ENCODE peak calls at places on chromosomes 3 and 15, in four cellular contexts. L, I, P and Z are unnamed samples.

GRCh38 chr15:35089556-35089955 is 4.5 kb upstream of the NANOGP8 start:
- DNase-seq in I (peak; percentile 23), L (no peak), P (no peak), Z (no peak)

GRCh38 chr15:51735211-51735610 is 2.2 kb downstream of the LYSMD2 start:
- DNase-seq in I (no peak), L (no peak), P (no peak), Z (no peak)

GRCh38 chr3:135862361-135862760 is 103.2 kb upstream of the PPP2R3A start:
- DNase-seq in P (no peak), L (no peak), I (no peak), Z (no peak)

GRCh38 chr15:40891810-40892448 is 2.3 kb upstream of the VPS18 start:
- DNase-seq in P (no peak), L (no peak), I (peak; percentile 49), Z (no peak)

GRCh38 chr3:128805771-128806170 is 73.6 kb upstream of the ACAD9 start:
- DNase-seq in I (peak; percentile 65), L (no peak), P (no peak), Z (no peak)

GRCh38 chr3:129663045-129663446 is 56.6 kb upstream of the PLXND1 start:
- DNase-seq in I (no peak), L (no peak), P (peak; percentile 42), Z (no peak)

GRCh38 chr3:69051796-69052566 is at the start of gene TMF1:
- DNase-seq in P (peak; percentile 84), L (peak; percentile 99), I (peak; percentile 99), Z (peak; percentile 99)

GRCh38 chr3:42025388-42026138 is 63.7 kb upstream of the ULK4 start:
- DNase-seq in I (peak; percentile 99), P (peak; percentile 54), L (peak; percentile 84), Z (peak; percentile 93)

GRCh38 chr3:71581451-71581980 is 2.0 kb downstream of the FOXP1 start:
- DNase-seq in I (no peak), L (peak; percentile 93), P (no peak), Z (no peak)

GRCh38 chr3:103006541-103006940 is 571.7 kb downstream of the ZPLD1 start:
- DNase-seq in I (no peak), P (no peak), L (no peak), Z (no peak)

GRCh38 chr3:190710723-190711122 is 151.8 kb downstream of the GMNC start:
- DNase-seq in P (no peak), I (no peak), L (no peak), Z (no peak)

GRCh38 chr3:124587053-124587408 is 143.2 kb upstream of the UMPS start:
- DNase-seq in I (no peak), L (no peak), P (no peak), Z (no peak)

GRCh38 chr3:12294885-12295580 is 6.2 kb downstream of the PPARG start:
- DNase-seq in L (no peak), I (peak; percentile 93), P (peak; percentile 49), Z (peak; percentile 69)

GRCh38 chr3:10775259-10775658 is 40.8 kb upstream of the SLC6A11 start:
- DNase-seq in I (no peak), P (no peak), L (peak; percentile 29), Z (no peak)

GRCh38 chr15:101175396-101175795 is 76.5 kb downstream of the CHSY1 start:
- DNase-seq in L (peak; percentile 84), I (no peak), P (no peak), Z (no peak)

GRCh38 chr3:181999314-181999713 is 287.6 kb downstream of the SOX2 start:
- DNase-seq in P (no peak), L (no peak), I (no peak), Z (no peak)

GRCh38 chr15:57859130-57859685 is 152.7 kb downstream of the POLR2M start:
- DNase-seq in L (no peak), P (no peak), I (no peak), Z (no peak)

GRCh38 chr15:89837134-89837829 is 22.6 kb upstream of the ANPEP start:
- DNase-seq in I (peak; percentile 59), L (no peak), P (no peak), Z (no peak)

GRCh38 chr15:88465633-88466219 is 1.5 kb downstream of the MRPL46 start:
- DNase-seq in I (peak; percentile 55), P (no peak), L (no peak), Z (no peak)

GRCh38 chr15:67915374-67916050 is 75.7 kb upstream of the RNU6-1 start:
- DNase-seq in P (peak; percentile 54), I (no peak), L (no peak), Z (no peak)

GRCh38 chr3:127613406-127613805 is 15.2 kb downstream of the MCM2 start:
- DNase-seq in I (no peak), P (no peak), L (no peak), Z (no peak)

GRCh38 chr15:75531041-75531450 is 48.1 kb downstream of the PTPN9 start:
- DNase-seq in L (no peak), I (peak; percentile 40), P (no peak), Z (no peak)

GRCh38 chr15:76998661-76999285 is 3.8 kb downstream of the PSTPIP1 start:
- DNase-seq in P (no peak), I (no peak), L (peak; percentile 41), Z (no peak)

GRCh38 chr3:152941825-152942224 is 106.9 kb downstream of the P2RY1 start:
- DNase-seq in I (no peak), L (no peak), P (no peak), Z (no peak)

GRCh38 chr3:177150970-177151627 is 46.2 kb downstream of the TBL1XR1 start:
- DNase-seq in I (peak; percentile 93), P (no peak), L (no peak), Z (peak; percentile 72)

GRCh38 chr3:25033407-25034029 is 394.5 kb upstream of the RARB start:
- DNase-seq in I (peak; percentile 6), P (peak; percentile 60), L (no peak), Z (no peak)

GRCh38 chr3:144031938-144032337 is 60.3 kb downstream of the DIPK2A start:
- DNase-seq in L (no peak), P (no peak), I (no peak), Z (no peak)

GRCh38 chr15:73540161-73540560 is 93.0 kb downstream of the NPTN start:
- DNase-seq in P (peak; percentile 25), L (no peak), I (no peak), Z (no peak)

GRCh38 chr3:165523801-165524200 is 313.4 kb downstream of the BCHE start:
- DNase-seq in L (no peak), I (peak; percentile 52), P (no peak), Z (peak; percentile 36)

DNA sequence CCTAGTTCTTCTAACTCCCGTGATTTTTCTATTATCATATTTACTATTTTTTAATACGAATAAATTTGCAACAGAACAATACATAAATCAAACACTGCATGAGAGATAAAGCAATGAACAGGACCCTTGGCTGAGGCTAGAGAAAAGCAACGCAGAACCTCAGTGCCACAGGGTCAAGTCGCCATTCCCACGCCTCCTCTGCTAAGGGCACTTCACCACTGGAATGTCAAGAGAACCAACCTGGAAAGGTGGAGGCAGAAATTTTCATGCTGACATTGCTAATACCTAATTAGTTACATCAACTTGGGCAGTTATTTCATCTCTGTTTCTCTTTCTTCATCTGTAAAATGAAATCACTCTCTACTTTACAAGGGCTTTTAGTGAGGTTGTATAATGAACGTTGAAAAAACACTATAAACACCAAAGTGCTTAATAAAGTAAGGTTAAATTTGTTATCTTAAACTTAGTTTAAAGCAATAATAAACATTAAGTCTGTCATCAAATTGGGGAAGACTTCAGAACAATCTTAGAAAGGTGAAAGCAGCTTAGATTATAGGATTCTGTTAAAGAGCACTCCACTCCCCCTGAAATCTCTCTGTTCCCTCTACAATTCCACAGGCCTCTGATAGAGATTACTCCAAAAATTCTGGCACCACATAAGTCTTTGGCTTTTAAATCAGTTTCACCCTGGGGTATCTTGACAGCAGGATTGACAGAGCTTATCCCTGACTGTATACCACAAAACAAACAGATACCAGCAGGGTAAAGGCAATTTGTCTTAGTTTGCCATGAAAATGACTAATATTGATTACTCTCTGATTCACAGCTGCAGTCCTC is 41.9 kb downstream of the PLCH1 start:
- DNase-seq in I (no peak), P (no peak), L (no peak), Z (no peak)
- H3K27ac ChIP-seq in I (no peak overlapping the region), P (no peak overlapping the region), L (no peak overlapping the region), Z (no peak overlapping the region)

GRCh38 chr15:45134046-45134445 is 4.3 kb downstream of the DUOX1 start:
- DNase-seq in L (no peak), P (no peak), I (no peak), Z (no peak)

GRCh38 chr15:45133561-45133920 is 3.7 kb downstream of the DUOX1 start:
- DNase-seq in P (no peak), L (no peak), I (no peak), Z (no peak)

GRCh38 chr15:45132844-45133560 is 3.2 kb downstream of the DUOX1 start:
- DNase-seq in P (no peak), L (no peak), I (no peak), Z (no peak)

GRCh38 chr15:45136378-45136764 is 6.6 kb downstream of the DUOX1 start:
- DNase-seq in I (no peak), P (no peak), L (peak; percentile 36), Z (no peak)

DNA sequence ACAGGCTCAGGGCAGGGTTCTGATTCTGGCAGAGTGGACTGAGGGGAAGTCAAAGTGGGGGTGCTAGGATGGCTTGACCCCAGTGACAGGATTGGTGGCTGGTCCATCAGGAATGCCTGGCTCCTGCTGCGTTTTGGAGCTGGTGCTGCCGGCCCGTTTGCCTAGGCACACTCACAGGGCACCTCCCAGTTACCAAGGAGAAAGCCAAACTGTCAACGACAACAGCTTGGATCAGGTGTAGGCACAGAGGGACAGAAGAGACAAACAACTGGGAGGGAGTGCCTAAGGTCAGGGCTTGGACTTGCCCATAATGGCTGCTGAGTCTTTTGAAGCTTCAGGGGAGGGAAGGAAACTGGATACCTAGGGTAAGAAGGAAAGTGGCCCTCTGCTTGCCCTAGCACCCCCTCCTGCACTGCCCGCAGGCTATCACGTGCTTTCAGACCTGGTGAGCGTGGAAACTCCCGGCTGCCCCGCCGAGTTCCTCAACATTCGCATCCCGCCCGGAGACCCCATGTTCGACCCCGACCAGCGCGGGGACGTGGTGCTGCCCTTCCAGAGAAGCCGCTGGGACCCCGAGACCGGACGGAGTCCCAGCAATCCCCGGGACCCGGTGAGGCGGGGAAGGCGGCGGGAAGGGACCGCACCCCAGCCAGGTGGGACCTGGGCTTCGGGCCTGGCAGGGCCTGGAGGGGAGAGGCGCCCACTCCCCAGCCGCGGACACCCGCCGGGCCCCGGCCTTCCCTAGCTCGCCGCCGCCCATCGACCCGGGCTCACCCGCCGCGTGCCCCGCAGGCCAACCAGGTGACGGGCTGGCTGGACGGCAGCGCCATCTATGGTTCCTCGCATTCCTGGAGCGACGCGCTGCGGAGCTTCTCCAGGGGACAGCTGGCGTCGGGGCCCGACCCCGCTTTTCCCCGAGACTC is 5.1 kb downstream of the DUOX1 start:
- DNase-seq in L (no peak), P (no peak), I (no peak), Z (no peak)
- TF ChIP-seq CTCF in L (no peak), P (no peak), I (no peak), Z (no peak)

DNA sequence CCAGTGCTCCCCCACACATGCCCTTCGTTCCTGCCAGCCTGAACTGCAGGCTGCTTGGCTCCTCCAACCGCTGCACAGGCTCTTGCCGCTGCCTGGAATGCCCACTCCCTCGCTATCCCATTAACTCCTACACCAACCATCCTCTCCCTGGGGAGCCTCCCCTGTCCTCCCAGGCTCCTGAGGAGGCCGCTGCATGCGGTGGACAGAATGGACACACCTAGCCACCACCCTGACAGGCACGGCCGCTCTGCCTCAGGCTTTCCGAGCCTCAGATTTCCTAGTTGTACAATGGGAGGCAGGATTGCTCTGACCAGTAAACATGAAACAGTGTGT is 2.3 kb downstream of the PLXNB1 start:
- DNase-seq in I (no peak), L (no peak), P (no peak), Z (no peak)
- H3K27ac ChIP-seq in I (no peak overlapping the region), L (peak overlapping the region; percentile 87), P (peak overlapping the region; percentile 100), Z (no peak overlapping the region)

DNA sequence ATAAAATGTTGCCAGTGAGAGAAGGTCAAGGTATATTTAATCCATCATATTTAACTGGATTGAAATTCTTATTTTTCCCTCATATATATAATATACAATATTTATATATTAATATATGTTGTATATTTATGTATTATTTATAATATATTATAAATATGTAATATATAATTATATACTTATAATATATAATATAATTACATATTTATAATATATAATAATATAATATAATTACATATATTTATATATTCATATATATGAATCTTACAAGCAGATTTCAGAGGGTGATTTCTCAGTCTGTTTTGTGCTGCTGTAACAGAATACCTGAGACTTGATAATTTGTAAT is 52.7 kb upstream of the TLE3 start:
- DNase-seq in L (no peak), P (no peak), I (no peak), Z (no peak)
- TF ChIP-seq CTCF in L (no peak), P (no peak), I (no peak), Z (no peak)